ENCODE peak calls at places on chromosomes 7 and 10, in ten cellular contexts. A is IMR-90, L is heart left ventricle, R is gastrocnemius medialis, P is right lobe of liver, J is breast epithelium, V is uterus, B is testis, X is body of pancreas, F is A549. K is an unnamed sample. For H3K4me1, the result is how much of the 10 kb centered on the place peaks cover.

GRCh38 chr7:38492010-38492409 is 139.2 kb downstream of the AMPH start:
- DNase-seq in F (no peak), B (no peak), J (no peak), R (no peak), V (no peak), P (no peak), A (no peak), X (no peak), L (no peak), K (no peak)

GRCh38 chr7:79979437-79979836 is 155.2 kb upstream of the GNAI1 start:
- DNase-seq in J (no peak), B (no peak), R (no peak), V (no peak), F (no peak), X (no peak), L (no peak), P (no peak), A (peak), K (no peak)

GRCh38 chr7:154613811-154614210 is 389.1 kb downstream of the PAXIP1 start:
- DNase-seq in R (no peak), F (no peak), X (no peak), V (no peak), L (no peak), J (no peak), P (no peak), A (no peak), B (no peak), K (no peak)

GRCh38 chr7:115471891-115472290 is 550.0 kb downstream of the MDFIC start:
- DNase-seq in J (no peak), F (no peak), R (no peak), P (no peak), B (no peak), L (no peak), V (no peak), X (no peak), A (peak), K (no peak)

GRCh38 chr7:45923290-45923689 is 2.2 kb upstream of the IGFBP3 start:
- DNase-seq in J (no peak), A (peak), P (peak), L (peak), B (peak), V (peak), R (peak), X (peak), F (no peak), K (peak)

GRCh38 chr7:141342664-141343400 is 208.4 kb upstream of the AGK start:
- DNase-seq in A (no peak), V (no peak), L (no peak), J (no peak), X (no peak), P (no peak), R (no peak), F (no peak), B (no peak), K (no peak)

GRCh38 chr10:123655763-123656162 is 10.4 kb upstream of the GPR26 start:
- DNase-seq in V (no peak), L (no peak), R (no peak), P (no peak), J (no peak), B (no peak), X (no peak), F (no peak), A (no peak), K (peak)

GRCh38 chr7:149320313-149321124 is 58.5 kb downstream of the ZNF783 start:
- DNase-seq in R (no peak), L (no peak), X (no peak), J (no peak), B (no peak), P (no peak), F (no peak), V (no peak), A (no peak), K (no peak)

GRCh38 chr7:24705481-24705954 is 51.7 kb downstream of the GSDME start:
- DNase-seq in L (no peak), R (no peak), F (no peak), J (no peak), V (no peak), A (no peak), B (no peak), X (no peak), P (no peak), K (peak)

GRCh38 chr10:23516530-23516929 is 77.7 kb downstream of the OTUD1 start:
- DNase-seq in A (peak), P (no peak), V (no peak), F (no peak), X (peak), J (no peak), L (no peak), R (no peak), B (no peak), K (no peak)

GRCh38 chr10:47388879-47389278 is 4.8 kb upstream of the ZNF488 start:
- DNase-seq in L (no peak), B (no peak), V (no peak), F (no peak), J (no peak), R (no peak), X (no peak), P (no peak), A (no peak), K (no peak)

GRCh38 chr7:151790826-151791379 is 86.0 kb downstream of the PRKAG2 start:
- DNase-seq in B (no peak), J (no peak), X (no peak), L (no peak), F (no peak), P (no peak), A (no peak), V (no peak), R (no peak), K (peak)

GRCh38 chr10:133388265-133388972 is 5.5 kb upstream of the MTG1 start:
- DNase-seq in F (no peak), J (no peak), P (peak), B (no peak), A (no peak), R (no peak), V (no peak), X (no peak), L (peak), K (peak)

GRCh38 chr7:117281562-117281961 is 41.3 kb downstream of the WNT2 start:
- DNase-seq in J (no peak), R (no peak), P (no peak), V (no peak), L (no peak), A (no peak), F (no peak), X (no peak), B (no peak), K (no peak)

GRCh38 chr10:74293686-74294365 is 142.8 kb downstream of the ADK start:
- DNase-seq in V (no peak), A (peak), X (peak), F (no peak), P (no peak), R (no peak), B (no peak), J (no peak), L (peak), K (no peak)

GRCh38 chr10:102644066-102644645 is at the start of gene TRIM8:
- DNase-seq in X (peak), V (peak), B (no peak), P (peak), A (no peak), F (peak), R (no peak), L (no peak), J (no peak), K (peak)

GRCh38 chr7:27593226-27593625 is 69.5 kb downstream of the HIBADH start:
- DNase-seq in R (no peak), V (no peak), F (no peak), X (no peak), L (no peak), B (no peak), P (no peak), A (peak), J (no peak), K (no peak)

GRCh38 chr7:17421941-17422340 is 123.5 kb downstream of the AHR start:
- DNase-seq in R (no peak), F (no peak), X (no peak), V (no peak), P (no peak), A (no peak), L (no peak), J (no peak), B (no peak), K (no peak)

GRCh38 chr10:79189853-79190435 is 121.2 kb downstream of the ZMIZ1 start:
- DNase-seq in A (peak), R (no peak), J (no peak), X (no peak), P (no peak), V (no peak), B (no peak), F (no peak), L (no peak), K (no peak)

GRCh38 chr10:48744587-48744986 is 59.9 kb downstream of the WDFY4 start:
- DNase-seq in F (no peak), X (no peak), A (no peak), J (no peak), V (no peak), R (no peak), L (no peak), P (no peak), B (no peak), K (no peak)

GRCh38 chr10:6580279-6581029 is 378 bp upstream of the PRKCQ start:
- DNase-seq in R (peak), J (peak), A (peak), L (peak), P (peak), B (peak), F (peak), X (peak), V (peak), K (peak)

GRCh38 chr7:50718876-50719275 is 63.8 kb downstream of the GRB10 start:
- DNase-seq in R (no peak), L (no peak), V (no peak), F (no peak), J (no peak), B (no peak), P (no peak), A (no peak), X (no peak), K (no peak)

GRCh38 chr7:87853237-87853864 is 22.8 kb downstream of the SLC25A40 start:
- DNase-seq in F (no peak), P (no peak), R (no peak), A (peak), V (no peak), L (no peak), J (no peak), B (no peak), X (no peak), K (no peak)

GRCh38 chr10:35684625-35685024 is 42.5 kb upstream of the FZD8 start:
- DNase-seq in F (no peak), J (no peak), A (no peak), X (no peak), V (no peak), P (no peak), B (no peak), L (no peak), R (no peak), K (no peak)

DNA sequence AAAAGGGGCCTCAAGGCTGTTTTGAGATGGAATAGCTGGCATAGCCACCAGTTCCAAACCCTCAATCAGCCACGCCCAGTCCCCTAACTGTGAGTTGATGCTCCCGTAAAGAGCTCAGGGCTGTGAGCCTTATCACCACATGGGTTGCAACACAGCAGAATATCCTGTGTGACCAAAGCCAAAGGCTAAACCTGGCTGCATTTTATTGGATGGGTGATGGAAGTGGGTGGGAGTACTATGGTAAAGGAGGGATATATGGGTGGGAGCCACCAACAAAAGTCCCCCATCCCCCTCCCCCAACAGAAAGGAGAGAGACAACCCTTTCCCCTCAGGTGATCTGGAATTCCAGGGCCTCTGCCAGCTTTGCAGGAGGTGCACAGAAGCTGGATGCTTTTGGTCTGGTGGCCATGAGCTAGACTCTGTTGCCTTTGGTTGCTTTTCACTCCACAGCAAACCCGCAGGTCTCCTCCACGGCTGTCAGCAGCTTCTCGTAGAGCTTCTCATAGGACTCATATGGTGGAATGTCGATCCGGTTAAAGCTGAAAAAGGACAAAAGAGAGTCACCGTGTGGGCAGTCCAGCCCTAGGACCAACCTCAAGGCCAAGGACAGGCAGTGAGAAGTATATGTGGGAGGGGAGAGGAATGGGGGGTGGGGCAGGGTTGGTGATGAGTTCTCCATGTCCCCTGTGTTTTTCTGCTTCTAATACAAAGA is 113.6 kb downstream of the SMURF1 start:
- DNase-seq in V (no peak), A (no peak), F (no peak), P (no peak), J (no peak), X (no peak), B (peak), R (no peak), L (peak), K (no peak)
- H3K4me1 ChIP-seq in V (under half), A (under half), F (under half), P (under half), J (under half), X (under half), B (under half), R (under half), L (under half), K (under half)

GRCh38 chr10:51786684-51787035 is 87.3 kb upstream of the CSTF2T start:
- DNase-seq in A (peak), B (no peak), X (no peak), L (no peak), R (no peak), V (no peak), J (no peak), F (no peak), P (no peak), K (no peak)

GRCh38 chr10:51783907-51784306 is 84.5 kb upstream of the CSTF2T start:
- DNase-seq in A (no peak), L (no peak), J (no peak), V (no peak), X (no peak), R (no peak), B (no peak), P (no peak), F (no peak), K (no peak)

GRCh38 chr10:51788270-51788669 is 88.9 kb upstream of the CSTF2T start:
- DNase-seq in L (no peak), X (no peak), P (no peak), F (no peak), J (no peak), R (no peak), B (no peak), A (no peak), V (no peak), K (no peak)

GRCh38 chr10:51789118-51789517 is 89.7 kb upstream of the CSTF2T start:
- DNase-seq in X (no peak), P (no peak), L (no peak), F (no peak), A (no peak), J (no peak), V (no peak), R (no peak), B (no peak), K (no peak)

DNA sequence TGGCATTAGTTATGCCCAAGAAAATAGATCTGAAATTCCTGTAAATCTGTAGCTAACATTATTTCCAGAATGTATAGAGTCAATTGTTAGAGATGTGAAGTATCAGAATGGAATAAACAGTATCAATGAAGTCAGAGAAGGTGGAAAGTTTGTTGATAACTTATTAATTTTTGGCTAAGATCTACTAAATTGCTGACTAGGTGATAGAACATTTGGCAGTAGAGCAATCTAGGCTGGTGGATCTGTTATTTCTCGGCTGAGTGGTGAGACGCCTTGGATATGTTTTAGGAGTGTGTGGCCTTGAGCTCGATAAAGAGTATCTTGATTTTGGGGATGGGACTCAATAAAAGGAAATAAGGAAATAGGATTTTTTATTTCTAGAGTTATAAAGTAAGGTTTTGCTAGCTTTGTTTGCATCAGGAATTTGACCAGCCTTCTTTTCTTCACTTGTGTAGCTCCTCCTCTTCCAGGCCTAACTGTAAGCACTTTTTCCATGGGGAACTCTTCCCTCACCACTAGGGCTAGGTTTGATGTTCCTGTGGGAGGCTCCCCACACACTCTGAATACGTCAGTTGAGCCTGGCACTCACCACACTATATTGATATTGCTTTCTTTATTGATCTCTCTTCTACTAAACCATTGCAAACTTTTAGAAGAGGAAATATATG is 86.8 kb upstream of the CSTF2T start:
- DNase-seq in V (no peak), B (no peak), R (no peak), X (no peak), P (no peak), A (peak), J (no peak), L (no peak), F (no peak), K (no peak)
- TF ChIP-seq CTCF in V (no peak), B (no peak), R (no peak), X (no peak), P (no peak), A (no peak), J (no peak), L (no peak), F (no peak), K (no peak)

DNA sequence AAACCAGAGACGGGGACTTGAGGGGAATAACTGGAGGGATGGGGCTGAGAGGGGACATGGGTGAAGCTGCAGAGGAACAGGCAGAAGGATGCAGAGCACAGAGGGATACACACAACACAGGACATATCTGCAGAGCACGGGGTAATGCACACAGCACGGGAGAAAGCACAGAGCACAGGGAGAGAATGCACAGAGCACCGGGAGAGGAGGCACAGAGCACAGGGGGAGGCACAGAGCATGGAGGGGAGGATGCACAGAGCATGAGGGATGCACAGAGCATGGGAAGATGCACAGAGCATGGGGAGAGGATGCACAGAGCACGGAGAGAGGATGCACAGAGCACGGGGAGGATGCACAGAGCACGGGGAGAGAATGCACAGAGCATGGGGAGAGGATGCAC is 230.2 kb downstream of the ADAM12 start:
- DNase-seq in P (no peak), F (no peak), B (no peak), L (no peak), R (no peak), X (no peak), A (no peak), V (no peak), J (no peak), K (no peak)
- TF ChIP-seq POLR2A in P (no peak), F (no peak), B (no peak), L (no peak), R (no peak), X (no peak), A (no peak), V (no peak), J (no peak), K (no peak)

GRCh38 chr10:44982496-44982895 is 3.9 kb upstream of the DEPP1 start:
- DNase-seq in A (no peak), V (peak), B (no peak), J (no peak), F (no peak), X (peak), L (peak), R (peak), P (no peak), K (peak)

GRCh38 chr10:44983066-44983894 is 4.7 kb upstream of the DEPP1 start:
- DNase-seq in J (no peak), R (peak), B (no peak), A (no peak), P (peak), F (no peak), V (no peak), X (no peak), L (peak), K (no peak)

GRCh38 chr10:44985175-44985681 is 6.6 kb upstream of the DEPP1 start:
- DNase-seq in L (no peak), X (no peak), B (no peak), F (no peak), P (peak), A (peak), J (no peak), R (no peak), V (no peak), K (no peak)

GRCh38 chr10:44984671-44985101 is 6.1 kb upstream of the DEPP1 start:
- DNase-seq in V (no peak), X (no peak), A (no peak), P (peak), J (no peak), L (no peak), B (no peak), R (no peak), F (no peak), K (no peak)

DNA sequence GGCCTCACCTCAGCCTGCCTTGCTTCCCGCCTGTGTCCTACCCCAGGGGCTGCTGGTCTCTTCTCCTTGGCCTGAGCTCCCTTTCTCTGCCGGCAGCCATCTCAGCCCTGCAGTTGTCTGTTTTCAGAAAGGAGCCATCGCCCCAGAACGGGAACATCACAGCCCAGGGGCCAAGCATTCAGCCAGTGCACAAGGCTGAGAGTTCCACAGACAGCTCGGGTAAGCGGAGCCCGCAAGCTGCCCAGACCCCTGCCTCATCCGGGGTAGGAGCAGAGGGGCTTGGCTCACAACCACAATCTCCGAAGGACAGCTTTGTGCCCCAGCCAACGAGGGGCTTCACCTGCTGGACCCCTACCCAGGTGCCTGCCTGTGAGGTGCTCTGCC is 5.3 kb upstream of the DEPP1 start:
- DNase-seq in X (no peak), F (no peak), V (no peak), B (no peak), J (no peak), P (peak), R (no peak), L (peak), A (no peak), K (no peak)
- H3K4me1 ChIP-seq in X (half or more), F (under half), V (under half), B (half or more), J (under half), P (under half), R (under half), L (half or more), A (half or more), K (under half)

DNA sequence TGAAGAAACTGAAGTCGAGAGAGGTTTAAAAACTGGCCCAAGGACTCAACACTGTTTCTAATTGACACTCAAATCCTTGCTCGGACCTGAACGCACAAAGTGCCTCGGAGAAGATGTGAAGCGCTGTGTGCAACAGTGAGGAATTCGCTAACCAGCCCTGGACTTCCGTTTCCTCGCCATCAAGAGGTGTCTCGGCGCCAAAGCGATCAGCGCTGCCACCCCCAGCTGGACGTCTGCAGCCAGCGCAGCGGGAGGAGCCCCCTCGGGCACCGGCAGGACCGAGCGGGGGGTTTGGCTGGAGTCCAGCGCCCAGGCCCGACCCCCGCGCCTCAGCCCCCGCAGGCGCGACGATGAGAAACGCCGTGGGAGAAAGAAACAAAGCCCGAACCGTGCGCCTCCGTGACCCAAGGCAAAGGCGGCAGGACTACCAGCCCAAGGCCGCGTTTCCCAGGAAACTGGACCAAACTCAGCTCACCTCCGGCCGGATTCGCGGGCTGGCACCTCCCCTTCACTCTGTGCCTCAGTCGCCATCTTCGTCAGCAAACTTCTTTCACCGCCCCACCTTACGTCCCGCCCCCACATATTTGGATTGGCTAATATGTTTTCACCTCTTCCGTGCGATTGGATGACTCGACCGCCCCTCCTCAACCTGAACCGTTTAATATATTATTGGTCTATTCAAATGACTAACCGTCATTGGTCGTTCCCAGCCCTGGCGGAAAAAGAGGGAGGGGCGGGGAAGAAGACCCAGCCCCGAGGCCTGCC is at the start of gene ARHGAP19:
- DNase-seq in F (peak), J (peak), A (peak), R (peak), L (peak), B (peak), P (peak), X (peak), V (peak), K (peak)
- TF ChIP-seq CTCF in F (peak), J (no peak), A (peak), R (no peak), L (no peak), B (no peak), P (no peak), X (peak), V (no peak), K (no peak)

K was measured in spleen.